ENCODE peak calls at places on chromosomes 12 and 14, in six cellular contexts. One of them, this sample, is unnamed.

GRCh38 chr12:130011611-130012385 is 108.0 kb upstream of the TMEM132D start:
- DNase-seq in Peyer's patch: no peak
- DNase-seq in esophagus muscularis mucosa: no peak
- DNase-seq in stimulated activated CD8-positive, alpha-beta memory T cell treated with anti-CD3 and anti-CD28 coated beads, Interleukin-12 subunit alpha, Interleukin-12 subunit beta, amount 100 ng/mL, for 4 hours: no peak
- DNase-seq in sigmoid colon: no peak
- DNase-seq in T1000: no peak
- DNase-seq in this sample: no peak

GRCh38 chr12:13173537-13173936 is 23.0 kb upstream of the EMP1 start:
- DNase-seq in sigmoid colon: peak; percentile 90
- DNase-seq in Peyer's patch: no peak
- DNase-seq in esophagus muscularis mucosa: no peak
- DNase-seq in stimulated activated CD8-positive, alpha-beta memory T cell treated with anti-CD3 and anti-CD28 coated beads, Interleukin-12 subunit alpha, Interleukin-12 subunit beta, amount 100 ng/mL, for 4 hours: no peak
- DNase-seq in T1000: peak; percentile 48
- DNase-seq in this sample: peak; percentile 75

GRCh38 chr12:24997970-24998582 is 49.2 kb upstream of the BCAT1 start:
- DNase-seq in sigmoid colon: no peak
- DNase-seq in esophagus muscularis mucosa: no peak
- DNase-seq in stimulated activated CD8-positive, alpha-beta memory T cell treated with anti-CD3 and anti-CD28 coated beads, Interleukin-12 subunit alpha, Interleukin-12 subunit beta, amount 100 ng/mL, for 4 hours: no peak
- DNase-seq in Peyer's patch: no peak
- DNase-seq in T1000: no peak
- DNase-seq in this sample: no peak

GRCh38 chr12:9364224-9365176 is 156.3 kb upstream of the PZP start:
- DNase-seq in esophagus muscularis mucosa: peak; percentile 81
- DNase-seq in sigmoid colon: no peak
- DNase-seq in Peyer's patch: no peak
- DNase-seq in T1000: peak; percentile 41
- DNase-seq in stimulated activated CD8-positive, alpha-beta memory T cell treated with anti-CD3 and anti-CD28 coated beads, Interleukin-12 subunit alpha, Interleukin-12 subunit beta, amount 100 ng/mL, for 4 hours: no peak
- DNase-seq in this sample: no peak

GRCh38 chr14:58969951-58970751 is 218.3 kb upstream of the DAAM1 start:
- DNase-seq in esophagus muscularis mucosa: no peak
- DNase-seq in stimulated activated CD8-positive, alpha-beta memory T cell treated with anti-CD3 and anti-CD28 coated beads, Interleukin-12 subunit alpha, Interleukin-12 subunit beta, amount 100 ng/mL, for 4 hours: no peak
- DNase-seq in sigmoid colon: no peak
- DNase-seq in T1000: no peak
- DNase-seq in Peyer's patch: no peak
- DNase-seq in this sample: no peak

GRCh38 chr12:18966927-18967326 is 162.6 kb upstream of the PLEKHA5 start:
- DNase-seq in T1000: no peak
- DNase-seq in stimulated activated CD8-positive, alpha-beta memory T cell treated with anti-CD3 and anti-CD28 coated beads, Interleukin-12 subunit alpha, Interleukin-12 subunit beta, amount 100 ng/mL, for 4 hours: no peak
- DNase-seq in Peyer's patch: no peak
- DNase-seq in sigmoid colon: no peak
- DNase-seq in esophagus muscularis mucosa: no peak
- DNase-seq in this sample: no peak

GRCh38 chr12:107519906-107520859 is 165.4 kb upstream of the PWP1 start:
- DNase-seq in stimulated activated CD8-positive, alpha-beta memory T cell treated with anti-CD3 and anti-CD28 coated beads, Interleukin-12 subunit alpha, Interleukin-12 subunit beta, amount 100 ng/mL, for 4 hours: no peak
- DNase-seq in Peyer's patch: no peak
- DNase-seq in esophagus muscularis mucosa: peak; percentile 62
- DNase-seq in sigmoid colon: no peak
- DNase-seq in T1000: no peak
- DNase-seq in this sample: no peak

GRCh38 chr12:101414533-101415119 is 7.1 kb upstream of the ARL1 start:
- DNase-seq in sigmoid colon: no peak
- DNase-seq in esophagus muscularis mucosa: no peak
- DNase-seq in Peyer's patch: no peak
- DNase-seq in stimulated activated CD8-positive, alpha-beta memory T cell treated with anti-CD3 and anti-CD28 coated beads, Interleukin-12 subunit alpha, Interleukin-12 subunit beta, amount 100 ng/mL, for 4 hours: no peak
- DNase-seq in T1000: peak; percentile 8
- DNase-seq in this sample: no peak

GRCh38 chr14:68747366-68747765 is 45.5 kb downstream of the ZFP36L1 start:
- DNase-seq in Peyer's patch: no peak
- DNase-seq in esophagus muscularis mucosa: no peak
- DNase-seq in sigmoid colon: no peak
- DNase-seq in stimulated activated CD8-positive, alpha-beta memory T cell treated with anti-CD3 and anti-CD28 coated beads, Interleukin-12 subunit alpha, Interleukin-12 subunit beta, amount 100 ng/mL, for 4 hours: no peak
- DNase-seq in T1000: no peak
- DNase-seq in this sample: no peak

GRCh38 chr12:101407438-101408345 is at the start of gene ARL1:
- DNase-seq in esophagus muscularis mucosa: peak; percentile 97
- DNase-seq in sigmoid colon: peak; percentile 91
- DNase-seq in Peyer's patch: peak; percentile 93
- DNase-seq in stimulated activated CD8-positive, alpha-beta memory T cell treated with anti-CD3 and anti-CD28 coated beads, Interleukin-12 subunit alpha, Interleukin-12 subunit beta, amount 100 ng/mL, for 4 hours: peak; percentile 74
- DNase-seq in T1000: peak; percentile 86
- DNase-seq in this sample: peak; percentile 96

GRCh38 chr14:91413547-91414474 is 3.8 kb downstream of the CCDC88C start:
- DNase-seq in T1000: no peak
- DNase-seq in stimulated activated CD8-positive, alpha-beta memory T cell treated with anti-CD3 and anti-CD28 coated beads, Interleukin-12 subunit alpha, Interleukin-12 subunit beta, amount 100 ng/mL, for 4 hours: no peak
- DNase-seq in sigmoid colon: no peak
- DNase-seq in esophagus muscularis mucosa: no peak
- DNase-seq in Peyer's patch: peak; percentile 75
- DNase-seq in this sample: no peak

GRCh38 chr14:79809849-79810612 is 401.3 kb downstream of the DIO2 start:
- DNase-seq in T1000: no peak
- DNase-seq in Peyer's patch: no peak
- DNase-seq in sigmoid colon: no peak
- DNase-seq in stimulated activated CD8-positive, alpha-beta memory T cell treated with anti-CD3 and anti-CD28 coated beads, Interleukin-12 subunit alpha, Interleukin-12 subunit beta, amount 100 ng/mL, for 4 hours: no peak
- DNase-seq in esophagus muscularis mucosa: no peak
- DNase-seq in this sample: no peak

GRCh38 chr12:58803893-58804292 is 116.4 kb downstream of the LRIG3 start:
- DNase-seq in stimulated activated CD8-positive, alpha-beta memory T cell treated with anti-CD3 and anti-CD28 coated beads, Interleukin-12 subunit alpha, Interleukin-12 subunit beta, amount 100 ng/mL, for 4 hours: no peak
- DNase-seq in sigmoid colon: no peak
- DNase-seq in Peyer's patch: no peak
- DNase-seq in esophagus muscularis mucosa: no peak
- DNase-seq in T1000: peak; percentile 23
- DNase-seq in this sample: no peak

GRCh38 chr14:105898482-105899010 is 372.2 kb downstream of the TMEM121 start:
- DNase-seq in stimulated activated CD8-positive, alpha-beta memory T cell treated with anti-CD3 and anti-CD28 coated beads, Interleukin-12 subunit alpha, Interleukin-12 subunit beta, amount 100 ng/mL, for 4 hours: no peak
- DNase-seq in sigmoid colon: no peak
- DNase-seq in T1000: no peak
- DNase-seq in Peyer's patch: no peak
- DNase-seq in esophagus muscularis mucosa: no peak
- DNase-seq in this sample: peak; percentile 34

GRCh38 chr14:95686935-95687334 is 709 bp downstream of the TCL1B start:
- DNase-seq in Peyer's patch: no peak
- DNase-seq in sigmoid colon: no peak
- DNase-seq in esophagus muscularis mucosa: no peak
- DNase-seq in T1000: no peak
- DNase-seq in stimulated activated CD8-positive, alpha-beta memory T cell treated with anti-CD3 and anti-CD28 coated beads, Interleukin-12 subunit alpha, Interleukin-12 subunit beta, amount 100 ng/mL, for 4 hours: no peak
- DNase-seq in this sample: no peak

GRCh38 chr12:10171954-10172353 is at the start of gene OLR1:
- DNase-seq in sigmoid colon: no peak
- DNase-seq in Peyer's patch: no peak
- DNase-seq in T1000: no peak
- DNase-seq in stimulated activated CD8-positive, alpha-beta memory T cell treated with anti-CD3 and anti-CD28 coated beads, Interleukin-12 subunit alpha, Interleukin-12 subunit beta, amount 100 ng/mL, for 4 hours: no peak
- DNase-seq in esophagus muscularis mucosa: no peak
- DNase-seq in this sample: no peak

GRCh38 chr12:54404061-54405004 is 14.7 kb downstream of the ITGA5 start:
- DNase-seq in sigmoid colon: peak; percentile 77
- DNase-seq in stimulated activated CD8-positive, alpha-beta memory T cell treated with anti-CD3 and anti-CD28 coated beads, Interleukin-12 subunit alpha, Interleukin-12 subunit beta, amount 100 ng/mL, for 4 hours: no peak
- DNase-seq in esophagus muscularis mucosa: no peak
- DNase-seq in Peyer's patch: no peak
- DNase-seq in T1000: no peak
- DNase-seq in this sample: no peak

GRCh38 chr12:42706331-42706730 is 116.8 kb upstream of the PRICKLE1 start:
- DNase-seq in sigmoid colon: no peak
- DNase-seq in Peyer's patch: no peak
- DNase-seq in stimulated activated CD8-positive, alpha-beta memory T cell treated with anti-CD3 and anti-CD28 coated beads, Interleukin-12 subunit alpha, Interleukin-12 subunit beta, amount 100 ng/mL, for 4 hours: no peak
- DNase-seq in esophagus muscularis mucosa: no peak
- DNase-seq in T1000: no peak
- DNase-seq in this sample: no peak

GRCh38 chr12:116066381-116067230 is 210.9 kb downstream of the MED13L start:
- DNase-seq in esophagus muscularis mucosa: no peak
- DNase-seq in sigmoid colon: no peak
- DNase-seq in Peyer's patch: peak; percentile 52
- DNase-seq in stimulated activated CD8-positive, alpha-beta memory T cell treated with anti-CD3 and anti-CD28 coated beads, Interleukin-12 subunit alpha, Interleukin-12 subunit beta, amount 100 ng/mL, for 4 hours: peak; percentile 3
- DNase-seq in T1000: no peak
- DNase-seq in this sample: peak; percentile 62

This sample was measured in upper lobe of left lung.